ENCODE peak calls at places on chromosomes 5 and 9, in nine cellular contexts. B is left ventricle myocardium inferior, Y is OCI-LY7, A is endodermal cell, R is neural crest cell, N is GM13976, K is transverse colon, W is WTC11, T is fibroblast of lung. X is an unnamed sample.

GRCh38 chr5:134642931-134643530 is 5.6 kb upstream of the SEC24A start:
- DNase-seq in N (no peak), A (no peak), K (no peak), Y (peak), W (no peak), T (no peak), R (no peak), B (no peak), X (no peak)

GRCh38 chr5:173907686-173908371 is 19.7 kb downstream of the CPEB4 start:
- DNase-seq in K (no peak), Y (no peak), B (no peak), W (no peak), A (no peak), R (no peak), N (no peak), T (peak), X (no peak)

GRCh38 chr5:79816014-79816413 is 126.4 kb downstream of the CMYA5 start:
- DNase-seq in T (no peak), A (peak), K (no peak), N (no peak), R (no peak), Y (no peak), W (no peak), B (no peak), X (no peak)

GRCh38 chr5:98769256-98770157 is 4.0 kb upstream of the RGMB start:
- DNase-seq in T (peak), A (peak), W (peak), Y (no peak), R (peak), N (peak), K (peak), B (peak), X (peak)

GRCh38 chr5:14859980-14860379 is 11.6 kb downstream of the ANKH start:
- DNase-seq in W (no peak), Y (no peak), K (no peak), R (no peak), A (no peak), N (no peak), T (no peak), B (no peak), X (no peak)

GRCh38 chr5:38323645-38324295 is 65.4 kb downstream of the EGFLAM start:
- DNase-seq in T (peak), A (no peak), W (no peak), R (no peak), N (no peak), K (no peak), Y (no peak), B (no peak), X (peak)

GRCh38 chr9:122200960-122201635 is 27.7 kb downstream of the LHX6 start:
- DNase-seq in B (no peak), W (no peak), R (no peak), Y (no peak), N (no peak), T (peak), A (no peak), K (no peak), X (peak)

GRCh38 chr5:38557792-38558191 is 1.3 kb upstream of the LIFR start:
- DNase-seq in A (no peak), R (no peak), N (no peak), K (no peak), T (no peak), B (no peak), Y (no peak), W (no peak), X (no peak)

GRCh38 chr5:6222899-6223298 is 155.4 kb downstream of the MED10 start:
- DNase-seq in W (no peak), T (no peak), Y (no peak), A (no peak), K (no peak), R (no peak), N (no peak), B (no peak), X (no peak)

GRCh38 chr5:56301041-56301440 is 67.9 kb upstream of the ANKRD55 start:
- DNase-seq in R (no peak), T (no peak), N (no peak), K (no peak), Y (no peak), B (no peak), A (no peak), W (no peak), X (no peak)

DNA sequence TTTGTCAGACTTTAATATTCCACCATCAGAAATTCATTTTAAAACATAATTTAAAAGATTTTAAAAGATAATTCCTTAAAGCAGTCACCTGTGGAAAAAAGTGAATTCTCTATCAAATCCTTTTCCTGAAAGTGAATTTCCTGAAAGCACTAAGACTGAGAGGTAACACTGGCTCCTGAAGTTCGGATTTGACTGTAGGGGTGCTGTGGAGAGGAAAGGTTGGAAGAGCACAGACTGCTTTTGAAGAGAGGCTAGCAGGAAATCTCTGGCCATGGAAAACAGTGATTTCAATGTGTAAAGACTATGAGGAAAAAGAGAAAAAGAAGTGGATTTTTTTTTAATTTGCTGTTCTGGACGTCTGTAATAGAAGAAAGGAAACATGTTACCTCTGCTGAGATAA is 35.7 kb upstream of the TMEM161B start:
- DNase-seq in W (no peak), N (no peak), K (no peak), A (no peak), Y (no peak), R (no peak), T (no peak), B (no peak), X (no peak)
- TF ChIP-seq CTCF in W (no peak), N (no peak), K (no peak), A (peak), Y (no peak), R (no peak), T (no peak), B (no peak), X (no peak)

DNA sequence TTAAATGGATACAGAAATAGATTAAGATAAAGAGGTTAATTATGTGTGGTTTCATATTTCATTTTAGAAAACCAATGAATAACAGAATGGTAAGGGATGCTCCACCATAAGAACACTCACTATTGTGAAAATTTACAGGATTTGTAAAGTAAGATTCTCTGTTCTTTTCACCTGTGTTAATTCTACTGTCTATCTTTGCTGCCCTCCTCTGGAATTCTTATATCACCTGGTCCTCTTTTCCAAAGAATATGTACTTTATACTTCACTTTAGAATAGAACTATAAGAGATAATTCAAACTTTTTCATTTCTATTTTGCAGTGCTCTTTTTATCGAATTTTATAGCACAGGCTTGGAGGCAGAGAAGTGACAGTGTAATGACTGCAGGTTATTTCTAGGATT is 213.4 kb downstream of the LURAP1L start:
- DNase-seq in A (no peak), N (no peak), B (no peak), K (no peak), W (no peak), T (no peak), R (no peak), Y (no peak), X (peak)
- TF ChIP-seq CTCF in A (peak), N (no peak), B (peak), K (no peak), W (no peak), T (no peak), R (no peak), Y (no peak), X (no peak)

DNA sequence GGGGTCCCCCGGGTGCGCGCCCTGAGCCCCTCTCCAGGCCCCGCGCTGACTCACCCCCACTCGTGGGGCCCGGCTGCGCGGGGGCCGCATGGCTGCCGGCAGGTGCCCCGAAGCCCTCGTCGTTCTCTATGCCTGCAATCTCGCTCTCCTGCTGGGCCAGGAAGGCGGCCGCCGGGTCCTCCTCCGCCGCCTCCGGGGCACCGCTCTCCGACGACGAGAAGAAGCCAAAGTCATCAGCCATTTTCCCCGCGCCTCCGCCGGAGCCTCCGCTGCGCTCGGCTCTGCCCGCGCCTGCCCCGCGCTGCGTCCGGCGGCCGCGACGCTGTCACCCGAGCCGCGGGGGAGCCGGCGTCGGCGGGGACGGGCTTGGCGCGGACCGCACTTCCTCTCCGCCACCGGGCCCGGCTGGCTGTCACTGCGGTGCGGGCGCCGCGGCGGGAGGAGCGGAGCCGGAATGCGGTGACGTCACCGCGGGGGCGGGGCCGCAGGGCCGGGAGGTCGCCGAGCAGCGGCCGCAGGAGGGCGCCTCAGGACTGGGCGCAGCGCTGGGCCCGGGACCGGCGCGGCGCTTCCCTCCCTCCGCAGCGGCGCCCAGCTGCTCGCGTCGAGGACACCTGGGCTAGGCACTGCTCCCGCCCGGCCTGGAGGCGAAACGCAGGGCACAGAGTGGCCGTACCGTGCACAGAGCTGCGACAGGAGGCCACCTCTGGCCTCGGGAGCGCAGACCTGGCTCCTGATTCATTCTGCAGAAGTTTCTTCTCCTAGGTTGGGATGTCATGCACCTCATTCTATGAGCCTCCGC is at the start of gene CLTB:
- DNase-seq in N (peak), T (peak), A (peak), B (peak), K (peak), Y (peak), W (peak), R (peak), X (peak)
- TF ChIP-seq CTCF in N (peak), T (peak), A (peak), B (peak), K (peak), Y (peak), W (no peak), R (peak), X (peak)

GRCh38 chr9:6829027-6829426 is 71.3 kb downstream of the KDM4C start:
- DNase-seq in B (no peak), Y (no peak), N (no peak), T (no peak), R (no peak), K (no peak), A (no peak), W (no peak), X (peak)
- TF ChIP-seq CTCF in B (no peak), Y (no peak), N (no peak), T (peak), R (peak), K (no peak), A (peak), W (no peak), X (peak)

DNA sequence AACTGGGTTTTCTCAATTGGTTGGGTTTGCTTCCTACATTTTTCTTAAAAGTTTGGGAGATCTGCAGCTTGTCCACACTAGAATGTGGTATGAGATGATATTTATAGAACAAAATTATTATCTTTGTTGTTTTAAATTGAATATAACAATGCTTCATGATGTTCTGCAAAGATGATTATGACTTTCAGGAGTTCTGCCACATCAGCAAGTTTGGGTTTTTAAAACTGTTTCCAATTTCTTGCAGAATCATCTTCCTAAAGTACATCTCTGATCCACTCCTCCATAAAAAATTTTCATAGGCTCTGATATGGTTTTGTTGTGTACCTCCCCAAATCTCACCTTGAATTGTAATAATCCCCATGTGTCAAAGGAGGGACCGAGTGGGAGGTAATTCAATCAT is 119.2 kb upstream of the PTGER4 start:
- DNase-seq in N (no peak), R (no peak), K (no peak), B (no peak), W (no peak), T (no peak), A (no peak), Y (no peak), X (no peak)
- TF ChIP-seq CTCF in N (no peak), R (no peak), K (no peak), B (no peak), W (no peak), T (no peak), A (no peak), Y (no peak), X (no peak)

GRCh38 chr9:14075218-14075617 is 238.7 kb downstream of the NFIB start:
- DNase-seq in B (no peak), R (no peak), T (no peak), W (no peak), A (no peak), K (no peak), N (no peak), Y (no peak), X (no peak)
- TF ChIP-seq CTCF in B (no peak), R (no peak), T (no peak), W (no peak), A (no peak), K (no peak), N (no peak), Y (no peak), X (no peak)

GRCh38 chr9:135081264-135081660 is 6.2 kb upstream of the OLFM1 start:
- DNase-seq in K (no peak), T (no peak), B (no peak), Y (no peak), A (no peak), W (no peak), R (no peak), N (no peak), X (no peak)

GRCh38 chr9:135079018-135079417 is 8.4 kb upstream of the OLFM1 start:
- DNase-seq in Y (no peak), K (peak), A (peak), T (no peak), W (no peak), N (no peak), B (no peak), R (no peak), X (no peak)

GRCh38 chr9:135081731-135082130 is 5.7 kb upstream of the OLFM1 start:
- DNase-seq in B (no peak), Y (no peak), W (no peak), R (no peak), N (no peak), A (no peak), T (no peak), K (no peak), X (no peak)

GRCh38 chr9:135079676-135080075 is 7.8 kb upstream of the OLFM1 start:
- DNase-seq in K (peak), W (no peak), A (peak), R (no peak), Y (no peak), N (no peak), T (no peak), B (no peak), X (no peak)

GRCh38 chr9:135080286-135081263 is 6.9 kb upstream of the OLFM1 start:
- DNase-seq in R (no peak), B (no peak), T (no peak), K (peak), A (no peak), W (no peak), N (no peak), Y (no peak), X (no peak)
- TF ChIP-seq CTCF in R (no peak), B (no peak), T (no peak), K (no peak), A (no peak), W (no peak), N (no peak), Y (no peak), X (no peak)

GRCh38 chr5:171405615-171406014 is 13.8 kb upstream of the FGF18 start:
- DNase-seq in A (no peak), T (peak), N (no peak), K (no peak), W (no peak), Y (peak), R (no peak), B (no peak), X (peak)
- TF ChIP-seq CTCF in A (peak), T (peak), N (no peak), K (peak), W (no peak), Y (peak), R (peak), B (peak), X (peak)

DNA sequence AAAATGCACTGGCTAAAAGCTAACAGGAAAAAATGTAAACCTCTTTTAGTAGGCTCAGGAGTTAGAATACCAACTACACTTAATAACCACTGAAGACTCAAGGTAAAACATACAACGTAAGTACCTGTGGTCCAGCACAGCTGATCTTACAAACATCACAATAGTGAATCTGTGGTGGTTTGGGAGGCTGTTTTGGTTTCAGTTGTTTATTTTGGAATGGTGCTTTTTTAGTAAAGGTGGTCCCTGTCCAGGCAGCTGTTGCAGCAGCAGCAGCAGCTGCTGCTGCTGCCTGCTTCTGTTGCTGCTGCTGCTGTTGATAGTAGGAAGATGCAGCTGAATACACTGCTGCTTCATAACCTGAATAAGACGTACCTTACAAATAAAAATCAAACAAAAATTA is 37.9 kb downstream of the ZFR start:
- DNase-seq in W (no peak), T (no peak), N (no peak), A (no peak), K (no peak), Y (peak), R (no peak), B (no peak), X (no peak)
- TF ChIP-seq CTCF in W (no peak), T (no peak), N (no peak), A (no peak), K (no peak), Y (no peak), R (no peak), B (no peak), X (no peak)